ENCODE peak calls at places on chromosomes 12 and 14, in eight cellular contexts. N is effector CD8-positive, alpha-beta T cell; T is RKO; U is foreskin fibroblast; L is hepatocyte; F is activated CD4-positive, alpha-beta memory T cell treated with anti-CD3 and anti-CD28 coated beads, Interleukin-2, amount 10 ng/mL, durations not matched to agents 7 days and 5 days; O is NCI-H2227 treated with DMSO at 0.1 percent for 48 hours; E is psoas muscle. C is an unnamed sample.

GRCh38 chr12:120361506-120362208 is 7.3 kb downstream of the MSI1 start:
- DNase-seq in N (no peak), T (no peak), U (peak), L (peak), F (no peak), O (peak), E (peak), C (peak)

GRCh38 chr12:116564080-116564479 is 4.9 kb downstream of the MAP1LC3B2 start:
- DNase-seq in N (no peak), T (no peak), U (no peak), L (no peak), F (no peak), O (no peak), E (no peak), C (no peak)

GRCh38 chr12:111404362-111405148 is 1.2 kb upstream of the SH2B3 start:
- DNase-seq in N (peak), T (peak), U (no peak), L (peak), F (peak), O (no peak), E (no peak), C (no peak)

GRCh38 chr12:109519787-109520186 is 42.4 kb downstream of the UBE3B start:
- DNase-seq in N (no peak), T (no peak), U (no peak), L (no peak), F (no peak), O (no peak), E (no peak), C (no peak)

GRCh38 chr14:27315477-27315876 is 717.6 kb upstream of the NOVA1 start:
- DNase-seq in N (no peak), T (no peak), U (no peak), L (no peak), F (no peak), O (no peak), E (no peak), C (no peak)

GRCh38 chr14:54189358-54190354 is 207.2 kb upstream of the CDKN3 start:
- DNase-seq in N (no peak), T (peak), U (peak), L (peak), F (no peak), O (no peak), E (no peak), C (no peak)

GRCh38 chr12:124381454-124382207 is 86.7 kb downstream of the RFLNA start:
- DNase-seq in N (no peak), T (no peak), U (no peak), L (peak), F (no peak), O (no peak), E (peak), C (peak)

GRCh38 chr12:117718559-117718958 is 250.2 kb downstream of the KSR2 start:
- DNase-seq in N (no peak), T (no peak), U (no peak), L (no peak), F (no peak), O (no peak), E (no peak), C (no peak)

GRCh38 chr12:10501031-10501430 is 4.7 kb upstream of the EIF2S3B start:
- DNase-seq in N (no peak), T (peak), U (no peak), L (no peak), F (no peak), O (no peak), E (no peak), C (peak)

GRCh38 chr14:103581954-103582703 is 19.4 kb downstream of the COA8 start:
- DNase-seq in N (no peak), T (no peak), U (no peak), L (no peak), F (no peak), O (no peak), E (no peak), C (no peak)

C was measured in GM04504.